ENCODE peak calls at places on chromosomes 6 and 20, in nine cellular contexts. Q is HTR-8/SVneo; S is T-helper 2 cell; R is AG20443; I is RPMI7951; C is stimulated activated CD4-positive, alpha-beta T cell treated with anti-CD3 and anti-CD28 coated beads, Interleukin-1b, Interleukin-23, amount 100 ng/mL, for 1 hour; M is HCT116; W is GM23248; F is activated T-cell treated with anti-CD3 and anti-CD28 coated beads, Interleukin-2, amount 50 U/mL, for 72 hours. A is an unnamed sample.
A peak's percentile ranks its signal among the peaks of the same experiment; 100 is the strongest.

GRCh38 chr6:13711384-13711725 is 280 bp downstream of the RANBP9 start:
- DNase-seq in F (peak; percentile 84), C (peak; percentile 25), I (peak; percentile 75), M (no peak), W (no peak), Q (no peak), S (no peak), R (no peak), A (no peak)

GRCh38 chr6:76217606-76218005 is 145.1 kb upstream of the IMPG1 start:
- DNase-seq in M (no peak), R (no peak), S (no peak), F (no peak), I (no peak), W (no peak), Q (no peak), C (no peak), A (no peak)

GRCh38 chr6:5215181-5215580 is 45.6 kb downstream of the LYRM4 start:
- DNase-seq in C (no peak), M (no peak), F (no peak), W (no peak), I (no peak), Q (no peak), S (no peak), R (no peak), A (no peak)

GRCh38 chr20:41004561-41005360 is 23.9 kb upstream of the TOP1 start:
- DNase-seq in I (peak; percentile 40), S (no peak), W (peak; percentile 52), Q (no peak), F (peak; percentile 44), R (no peak), C (no peak), M (no peak), A (peak; percentile 9)

GRCh38 chr6:51841656-51842055 is 245.8 kb downstream of the PKHD1 start:
- DNase-seq in C (no peak), W (no peak), S (no peak), F (no peak), R (no peak), Q (no peak), I (no peak), M (no peak), A (no peak)

GRCh38 chr6:47097092-47097945 is 55.2 kb upstream of the ADGRF1 start:
- DNase-seq in Q (peak; percentile 66), C (no peak), F (peak; percentile 47), R (peak; percentile 87), M (peak; percentile 73), I (peak; percentile 89), W (peak; percentile 81), S (peak; percentile 44), A (peak; percentile 81)

GRCh38 chr6:17291778-17292177 is 10.6 kb downstream of the RBM24 start:
- DNase-seq in F (no peak), W (no peak), I (no peak), C (no peak), R (no peak), S (no peak), Q (no peak), M (no peak), A (no peak)

GRCh38 chr6:116633685-116634084 is 17.4 kb downstream of the RSPH4A start:
- DNase-seq in R (no peak), F (no peak), Q (no peak), I (peak; percentile 3), C (no peak), S (peak; percentile 16), M (no peak), W (peak; percentile 13), A (no peak)

GRCh38 chr20:17859616-17860232 is 108.9 kb downstream of the SNX5 start:
- DNase-seq in F (peak; percentile 29), I (no peak), Q (no peak), M (no peak), R (no peak), W (no peak), S (peak; percentile 64), C (no peak), A (no peak)

GRCh38 chr6:13402711-13403110 is 74.4 kb upstream of the TBC1D7 start:
- DNase-seq in R (no peak), C (no peak), M (no peak), W (no peak), S (no peak), Q (no peak), I (no peak), F (no peak), A (no peak)

GRCh38 chr20:11001767-11002540 is 328.2 kb upstream of the JAG1 start:
- DNase-seq in S (no peak), C (no peak), R (peak; percentile 49), Q (peak; percentile 72), M (peak; percentile 95), I (peak; percentile 99), W (peak; percentile 77), F (no peak), A (peak; percentile 70)

GRCh38 chr6:126625019-126625418 is 285.1 kb downstream of the CENPW start:
- DNase-seq in M (no peak), W (peak; percentile 55), Q (no peak), F (no peak), I (peak; percentile 1), R (peak; percentile 54), S (no peak), C (no peak), A (peak; percentile 33)

GRCh38 chr20:43809206-43809819 is 82.5 kb upstream of the GTSF1L start:
- DNase-seq in S (peak; percentile 32), C (no peak), W (no peak), Q (no peak), F (no peak), I (no peak), R (no peak), M (no peak), A (no peak)

GRCh38 chr20:63056236-63057132 is 49.7 kb upstream of the BHLHE23 start:
- DNase-seq in W (peak; percentile 59), I (peak; percentile 47), C (no peak), F (peak; percentile 40), M (no peak), R (peak; percentile 74), Q (peak; percentile 79), S (peak; percentile 35), A (peak; percentile 29)